ENCODE peak calls at places on chromosomes 13 and 19, in seven cellular contexts. One of them, this sample, is unnamed.

GRCh38 chr19:46571495-46571894 is 29.6 kb upstream of the CALM3 start:
- DNase-seq in brain microvascular endothelial cell: peak
- DNase-seq in CD4-positive, alpha-beta memory T cell: no peak
- DNase-seq in caudate nucleus: no peak
- DNase-seq in tibial nerve: no peak
- DNase-seq in astrocyte: no peak
- DNase-seq in hepatocyte: peak
- DNase-seq in this sample: peak

GRCh38 chr19:30349131-30349730 is 23.0 kb upstream of the ZNF536 start:
- DNase-seq in brain microvascular endothelial cell: no peak
- DNase-seq in CD4-positive, alpha-beta memory T cell: no peak
- DNase-seq in caudate nucleus: no peak
- DNase-seq in tibial nerve: no peak
- DNase-seq in astrocyte: no peak
- DNase-seq in hepatocyte: no peak
- DNase-seq in this sample: no peak

GRCh38 chr13:111279253-111279652 is 41.2 kb upstream of the TEX29 start:
- DNase-seq in brain microvascular endothelial cell: no peak
- DNase-seq in CD4-positive, alpha-beta memory T cell: no peak
- DNase-seq in caudate nucleus: no peak
- DNase-seq in tibial nerve: no peak
- DNase-seq in astrocyte: no peak
- DNase-seq in hepatocyte: no peak
- DNase-seq in this sample: no peak

GRCh38 chr13:113117335-113117872 is 5.2 kb upstream of the F10 start:
- DNase-seq in brain microvascular endothelial cell: no peak
- DNase-seq in CD4-positive, alpha-beta memory T cell: no peak
- DNase-seq in caudate nucleus: no peak
- DNase-seq in tibial nerve: no peak
- DNase-seq in astrocyte: no peak
- DNase-seq in hepatocyte: no peak
- DNase-seq in this sample: no peak

GRCh38 chr13:67557642-67558241 is 327.6 kb upstream of the PCDH9 start:
- DNase-seq in brain microvascular endothelial cell: no peak
- DNase-seq in CD4-positive, alpha-beta memory T cell: no peak
- DNase-seq in caudate nucleus: no peak
- DNase-seq in tibial nerve: no peak
- DNase-seq in astrocyte: peak
- DNase-seq in hepatocyte: no peak
- DNase-seq in this sample: no peak

GRCh38 chr13:113078895-113079720 is 26.5 kb upstream of the F7 start:
- DNase-seq in brain microvascular endothelial cell: no peak
- DNase-seq in CD4-positive, alpha-beta memory T cell: no peak
- DNase-seq in caudate nucleus: peak
- DNase-seq in tibial nerve: no peak
- DNase-seq in astrocyte: no peak
- DNase-seq in hepatocyte: no peak
- DNase-seq in this sample: no peak

GRCh38 chr13:23995283-23996073 is 98.2 kb upstream of the C1QTNF9B start:
- DNase-seq in brain microvascular endothelial cell: no peak
- DNase-seq in CD4-positive, alpha-beta memory T cell: no peak
- DNase-seq in caudate nucleus: no peak
- DNase-seq in tibial nerve: no peak
- DNase-seq in astrocyte: peak
- DNase-seq in hepatocyte: no peak
- DNase-seq in this sample: no peak

GRCh38 chr13:62331384-62331783 is 915.7 kb upstream of the PCDH20 start:
- DNase-seq in brain microvascular endothelial cell: no peak
- DNase-seq in CD4-positive, alpha-beta memory T cell: no peak
- DNase-seq in caudate nucleus: no peak
- DNase-seq in tibial nerve: no peak
- DNase-seq in astrocyte: no peak
- DNase-seq in hepatocyte: no peak
- DNase-seq in this sample: no peak

GRCh38 chr13:48414501-48414900 is 1.6 kb upstream of the LPAR6 start:
- DNase-seq in brain microvascular endothelial cell: no peak
- DNase-seq in CD4-positive, alpha-beta memory T cell: no peak
- DNase-seq in caudate nucleus: no peak
- DNase-seq in tibial nerve: no peak
- DNase-seq in astrocyte: no peak
- DNase-seq in hepatocyte: no peak
- DNase-seq in this sample: no peak

GRCh38 chr19:44663996-44664395 is 7.3 kb upstream of the CEACAM19 start:
- DNase-seq in brain microvascular endothelial cell: no peak
- DNase-seq in CD4-positive, alpha-beta memory T cell: no peak
- DNase-seq in caudate nucleus: no peak
- DNase-seq in tibial nerve: no peak
- DNase-seq in astrocyte: no peak
- DNase-seq in hepatocyte: no peak
- DNase-seq in this sample: no peak

GRCh38 chr19:37572203-37572602 is 22.4 kb downstream of the ZNF571 start:
- DNase-seq in brain microvascular endothelial cell: peak
- DNase-seq in CD4-positive, alpha-beta memory T cell: no peak
- DNase-seq in caudate nucleus: no peak
- DNase-seq in tibial nerve: no peak
- DNase-seq in astrocyte: no peak
- DNase-seq in hepatocyte: no peak
- DNase-seq in this sample: no peak

GRCh38 chr13:42364613-42365000 is 92.7 kb downstream of the AKAP11 start:
- DNase-seq in brain microvascular endothelial cell: peak
- DNase-seq in CD4-positive, alpha-beta memory T cell: no peak
- DNase-seq in caudate nucleus: no peak
- DNase-seq in tibial nerve: no peak
- DNase-seq in astrocyte: no peak
- DNase-seq in hepatocyte: no peak
- DNase-seq in this sample: no peak

GRCh38 chr19:3409346-3410064 is 43.1 kb downstream of the NFIC start:
- DNase-seq in brain microvascular endothelial cell: no peak
- DNase-seq in CD4-positive, alpha-beta memory T cell: no peak
- DNase-seq in caudate nucleus: no peak
- DNase-seq in tibial nerve: peak
- DNase-seq in astrocyte: no peak
- DNase-seq in hepatocyte: peak
- DNase-seq in this sample: no peak

GRCh38 chr19:57708641-57709354 is at the start of gene ZNF154:
- DNase-seq in brain microvascular endothelial cell: peak
- DNase-seq in CD4-positive, alpha-beta memory T cell: peak
- DNase-seq in caudate nucleus: peak
- DNase-seq in tibial nerve: no peak
- DNase-seq in astrocyte: peak
- DNase-seq in hepatocyte: peak
- DNase-seq in this sample: no peak

GRCh38 chr19:19615086-19615485 is 3.4 kb downstream of the PBX4 start:
- DNase-seq in brain microvascular endothelial cell: no peak
- DNase-seq in CD4-positive, alpha-beta memory T cell: no peak
- DNase-seq in caudate nucleus: no peak
- DNase-seq in tibial nerve: no peak
- DNase-seq in astrocyte: peak
- DNase-seq in hepatocyte: no peak
- DNase-seq in this sample: no peak

GRCh38 chr19:54453921-54454780 is 5.2 kb downstream of the LENG8 start:
- DNase-seq in brain microvascular endothelial cell: no peak
- DNase-seq in CD4-positive, alpha-beta memory T cell: no peak
- DNase-seq in caudate nucleus: no peak
- DNase-seq in tibial nerve: no peak
- DNase-seq in astrocyte: no peak
- DNase-seq in hepatocyte: no peak
- DNase-seq in this sample: no peak

GRCh38 chr13:93304868-93305613 is 78.4 kb downstream of the GPC6 start:
- DNase-seq in brain microvascular endothelial cell: no peak
- DNase-seq in CD4-positive, alpha-beta memory T cell: no peak
- DNase-seq in caudate nucleus: no peak
- DNase-seq in tibial nerve: no peak
- DNase-seq in astrocyte: no peak
- DNase-seq in hepatocyte: no peak
- DNase-seq in this sample: no peak

GRCh38 chr19:45677351-45678230 is 9.6 kb downstream of the GIPR start:
- DNase-seq in brain microvascular endothelial cell: peak
- DNase-seq in CD4-positive, alpha-beta memory T cell: peak
- DNase-seq in caudate nucleus: peak
- DNase-seq in tibial nerve: peak
- DNase-seq in astrocyte: peak
- DNase-seq in hepatocyte: peak
- DNase-seq in this sample: peak

GRCh38 chr19:13036366-13036976 is 41.2 kb downstream of the NFIX start:
- DNase-seq in brain microvascular endothelial cell: peak
- DNase-seq in CD4-positive, alpha-beta memory T cell: no peak
- DNase-seq in caudate nucleus: no peak
- DNase-seq in tibial nerve: no peak
- DNase-seq in astrocyte: peak
- DNase-seq in hepatocyte: peak
- DNase-seq in this sample: peak

GRCh38 chr19:4791183-4792018 is at the start of gene FEM1A:
- DNase-seq in brain microvascular endothelial cell: peak
- DNase-seq in CD4-positive, alpha-beta memory T cell: peak
- DNase-seq in caudate nucleus: peak
- DNase-seq in tibial nerve: peak
- DNase-seq in astrocyte: peak
- DNase-seq in hepatocyte: peak
- DNase-seq in this sample: peak
- H3K27ac ChIP-seq in brain microvascular endothelial cell: peak
- H3K27ac ChIP-seq in CD4-positive, alpha-beta memory T cell: peak
- H3K27ac ChIP-seq in caudate nucleus: peak
- H3K27ac ChIP-seq in tibial nerve: peak
- H3K27ac ChIP-seq in astrocyte: peak
- H3K27ac ChIP-seq in hepatocyte: peak
- H3K27ac ChIP-seq in this sample: peak

DNA sequence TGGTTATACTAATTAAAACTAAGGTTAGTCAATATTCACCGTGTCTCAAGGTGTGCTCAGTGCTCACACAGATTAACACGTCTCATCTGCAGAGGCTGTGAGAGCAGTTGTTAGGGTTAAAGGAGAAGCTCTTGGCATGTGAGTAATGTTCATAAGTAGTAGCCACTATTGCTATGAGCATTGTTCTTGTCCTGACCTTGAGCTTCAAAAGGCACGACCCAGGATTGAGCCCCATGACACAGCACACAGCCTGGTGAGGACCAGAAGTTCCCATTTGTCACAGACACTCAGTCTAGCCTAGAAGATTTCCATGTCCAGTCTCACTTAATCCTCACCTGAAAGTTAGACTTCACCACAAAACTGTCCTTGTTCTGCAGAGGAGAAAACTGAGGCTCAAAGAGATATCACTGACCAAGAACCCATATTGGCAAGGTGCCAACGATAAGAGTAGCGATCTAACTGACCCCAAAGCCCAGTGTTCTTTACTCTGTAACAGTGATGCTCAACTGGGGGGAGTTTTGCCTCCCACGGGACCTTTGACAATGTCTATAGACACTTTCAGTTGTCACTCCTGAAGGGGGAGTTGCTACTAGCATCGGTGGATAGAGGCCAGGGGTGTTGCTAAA is 26.0 kb downstream of the FPR3 start:
- DNase-seq in brain microvascular endothelial cell: no peak
- DNase-seq in CD4-positive, alpha-beta memory T cell: no peak
- DNase-seq in caudate nucleus: no peak
- DNase-seq in tibial nerve: no peak
- DNase-seq in astrocyte: no peak
- DNase-seq in hepatocyte: no peak
- DNase-seq in this sample: no peak
- H3K27ac ChIP-seq in brain microvascular endothelial cell: no peak
- H3K27ac ChIP-seq in CD4-positive, alpha-beta memory T cell: no peak
- H3K27ac ChIP-seq in caudate nucleus: no peak
- H3K27ac ChIP-seq in tibial nerve: no peak
- H3K27ac ChIP-seq in astrocyte: no peak
- H3K27ac ChIP-seq in hepatocyte: no peak
- H3K27ac ChIP-seq in this sample: no peak

DNA sequence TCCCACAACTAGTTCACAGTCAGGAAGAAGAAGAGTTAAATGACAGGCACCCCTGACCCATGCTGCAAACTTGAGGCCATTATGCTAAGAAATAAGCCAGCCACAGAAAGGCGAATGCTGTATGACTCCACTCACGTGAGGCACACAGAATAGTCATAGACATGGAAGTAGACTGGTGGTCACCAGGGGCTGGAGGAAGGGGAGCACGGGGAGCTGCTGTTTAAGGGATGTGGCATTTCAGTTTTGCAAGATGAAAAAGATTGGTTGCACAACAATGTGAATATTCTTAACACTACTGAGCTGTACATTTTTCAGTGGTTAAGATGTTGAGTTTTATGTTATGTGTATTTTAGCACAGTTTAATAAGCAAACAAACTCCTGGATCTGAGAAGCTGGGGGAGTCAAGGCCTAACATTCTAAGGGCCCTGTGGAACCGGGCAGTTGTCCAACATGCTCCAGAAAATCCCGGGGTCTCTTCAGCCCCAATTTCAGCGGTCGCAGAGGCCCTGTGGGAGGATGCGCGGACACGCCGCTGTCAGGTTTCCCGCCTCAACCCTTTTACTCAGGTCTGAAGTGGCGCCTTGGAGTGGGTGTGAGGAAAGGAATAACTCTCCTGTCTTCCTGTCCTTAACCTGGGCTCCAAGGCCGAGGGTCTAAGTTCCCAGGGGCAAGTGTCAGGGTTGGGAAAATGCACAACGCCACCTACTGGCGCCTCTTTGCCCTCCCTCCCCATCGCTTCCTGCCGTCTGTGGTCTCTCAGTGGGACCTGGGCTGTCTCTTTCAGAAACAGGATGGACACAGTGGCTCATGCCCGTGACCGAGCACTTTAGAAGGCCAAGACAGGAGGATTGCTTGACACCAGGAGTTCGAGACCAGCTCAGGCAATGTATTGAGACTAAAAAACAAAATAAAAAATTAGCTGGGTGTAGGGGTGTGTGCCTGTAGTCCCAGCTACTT is 4.4 kb upstream of the TMEM272 start:
- DNase-seq in brain microvascular endothelial cell: peak
- DNase-seq in CD4-positive, alpha-beta memory T cell: peak
- DNase-seq in caudate nucleus: no peak
- DNase-seq in tibial nerve: no peak
- DNase-seq in astrocyte: peak
- DNase-seq in hepatocyte: no peak
- DNase-seq in this sample: no peak
- H3K27ac ChIP-seq in brain microvascular endothelial cell: no peak
- H3K27ac ChIP-seq in CD4-positive, alpha-beta memory T cell: no peak
- H3K27ac ChIP-seq in caudate nucleus: no peak
- H3K27ac ChIP-seq in tibial nerve: no peak
- H3K27ac ChIP-seq in astrocyte: no peak
- H3K27ac ChIP-seq in hepatocyte: no peak
- H3K27ac ChIP-seq in this sample: no peak

GRCh38 chr19:8387688-8388611 is 2.2 kb upstream of the RAB11B start:
- DNase-seq in brain microvascular endothelial cell: no peak
- DNase-seq in CD4-positive, alpha-beta memory T cell: no peak
- DNase-seq in caudate nucleus: no peak
- DNase-seq in tibial nerve: no peak
- DNase-seq in astrocyte: no peak
- DNase-seq in hepatocyte: no peak
- DNase-seq in this sample: no peak

GRCh38 chr19:8388612-8388958 is 1.6 kb upstream of the RAB11B start:
- DNase-seq in brain microvascular endothelial cell: no peak
- DNase-seq in CD4-positive, alpha-beta memory T cell: no peak
- DNase-seq in caudate nucleus: no peak
- DNase-seq in tibial nerve: no peak
- DNase-seq in astrocyte: no peak
- DNase-seq in hepatocyte: no peak
- DNase-seq in this sample: no peak

GRCh38 chr19:8389891-8390616 is at the start of gene RAB11B:
- DNase-seq in brain microvascular endothelial cell: peak
- DNase-seq in CD4-positive, alpha-beta memory T cell: peak
- DNase-seq in caudate nucleus: peak
- DNase-seq in tibial nerve: peak
- DNase-seq in astrocyte: peak
- DNase-seq in hepatocyte: peak
- DNase-seq in this sample: peak

GRCh38 chr19:8390617-8390981 is 439 bp downstream of the RAB11B start:
- DNase-seq in brain microvascular endothelial cell: peak
- DNase-seq in CD4-positive, alpha-beta memory T cell: peak
- DNase-seq in caudate nucleus: peak
- DNase-seq in tibial nerve: peak
- DNase-seq in astrocyte: peak
- DNase-seq in hepatocyte: peak
- DNase-seq in this sample: peak

GRCh38 chr19:8386990-8387389 is 3.2 kb upstream of the RAB11B start:
- DNase-seq in brain microvascular endothelial cell: no peak
- DNase-seq in CD4-positive, alpha-beta memory T cell: no peak
- DNase-seq in caudate nucleus: no peak
- DNase-seq in tibial nerve: no peak
- DNase-seq in astrocyte: no peak
- DNase-seq in hepatocyte: no peak
- DNase-seq in this sample: no peak
- H3K27ac ChIP-seq in brain microvascular endothelial cell: no peak
- H3K27ac ChIP-seq in CD4-positive, alpha-beta memory T cell: no peak
- H3K27ac ChIP-seq in caudate nucleus: no peak
- H3K27ac ChIP-seq in tibial nerve: no peak
- H3K27ac ChIP-seq in astrocyte: no peak
- H3K27ac ChIP-seq in hepatocyte: no peak
- H3K27ac ChIP-seq in this sample: no peak